ENCODE peak calls at places on chromosomes 5 and 9, in seven cellular contexts. O is left ventricle myocardium inferior; Y is T-helper 17 cell; Z is A673; M is activated T-cell treated with anti-CD3 and anti-CD28 coated beads for 48 hours; D is HepG2; L is effector memory CD4-positive, alpha-beta T cell. U is an unnamed sample.

GRCh38 chr5:63555874-63556273 is 406.4 kb downstream of the HTR1A start:
- DNase-seq in M (no peak), O (no peak), Y (no peak), L (no peak), D (no peak), Z (peak), U (no peak)

GRCh38 chr5:97098864-97099454 is 43.5 kb downstream of the LIX1 start:
- DNase-seq in L (no peak), Y (no peak), M (no peak), Z (no peak), O (no peak), D (no peak), U (no peak)

GRCh38 chr9:109582386-109582785 is 84.3 kb upstream of the PTPN3 start:
- DNase-seq in D (no peak), O (no peak), L (no peak), Y (no peak), Z (no peak), M (no peak), U (no peak)

GRCh38 chr5:125412051-125412560 is 665.7 kb upstream of the ZNF608 start:
- DNase-seq in O (no peak), L (no peak), Z (peak), M (no peak), D (no peak), Y (no peak), U (no peak)

GRCh38 chr5:95086932-95087818 is 197.7 kb downstream of the MCTP1 start:
- DNase-seq in O (no peak), D (no peak), M (no peak), L (no peak), Y (no peak), Z (no peak), U (no peak)

GRCh38 chr5:95317085-95317484 is 32.2 kb upstream of the MCTP1 start:
- DNase-seq in O (no peak), Y (no peak), Z (no peak), M (no peak), D (no peak), L (no peak), U (no peak)

GRCh38 chr9:4222357-4222756 is 77.5 kb downstream of the GLIS3 start:
- DNase-seq in D (no peak), Y (no peak), M (no peak), Z (no peak), L (no peak), O (no peak), U (no peak)

GRCh38 chr9:136086213-136086881 is 8.7 kb downstream of the NACC2 start:
- DNase-seq in Z (no peak), D (no peak), M (no peak), Y (no peak), O (peak), L (no peak), U (no peak)

GRCh38 chr5:92836861-92837755 is 743.9 kb downstream of the NR2F1-AS1 start:
- DNase-seq in D (no peak), M (no peak), Y (no peak), Z (no peak), L (no peak), O (no peak), U (no peak)

GRCh38 chr5:159817262-159818029 is 98.8 kb upstream of the ADRA1B start:
- DNase-seq in L (no peak), Z (no peak), D (no peak), O (no peak), Y (no peak), M (no peak), U (no peak)

GRCh38 chr5:163976691-163977090 is 471.3 kb downstream of the MAT2B start:
- DNase-seq in M (no peak), D (no peak), Z (no peak), O (no peak), L (no peak), Y (no peak), U (no peak)

GRCh38 chr9:71647094-71647591 is 121.2 kb downstream of the CEMIP2 start:
- DNase-seq in L (peak), Z (peak), O (peak), Y (no peak), D (no peak), M (no peak), U (peak)

GRCh38 chr5:68381060-68381459 is 165.5 kb downstream of the PIK3R1 start:
- DNase-seq in O (no peak), L (no peak), D (no peak), M (no peak), Y (no peak), Z (no peak), U (no peak)

GRCh38 chr5:1734271-1734907 is 65.2 kb downstream of the MRPL36 start:
- DNase-seq in M (no peak), O (no peak), L (no peak), Z (no peak), D (no peak), Y (no peak), U (no peak)

GRCh38 chr5:89315194-89315593 is 432.2 kb upstream of the MEF2C start:
- DNase-seq in M (no peak), L (no peak), O (no peak), Z (no peak), D (no peak), Y (no peak), U (peak)

GRCh38 chr5:16169550-16169949 is 10.0 kb downstream of the MARCHF11 start:
- DNase-seq in D (no peak), L (no peak), Y (no peak), M (no peak), O (no peak), Z (no peak), U (no peak)

GRCh38 chr9:2157277-2158105 is 142.3 kb downstream of the SMARCA2 start:
- DNase-seq in M (peak), D (no peak), O (peak), Y (no peak), Z (peak), L (no peak), U (peak)

GRCh38 chr9:101791938-101792337 is 53.5 kb upstream of the GRIN3A start:
- DNase-seq in D (peak), Y (no peak), Z (peak), L (no peak), O (no peak), M (no peak), U (no peak)

GRCh38 chr5:173498286-173498685 is 118.2 kb downstream of the BOD1 start:
- DNase-seq in Y (no peak), Z (no peak), D (no peak), O (peak), L (no peak), M (no peak), U (no peak)

GRCh38 chr9:36401179-36401740 is 1.2 kb upstream of the RNF38 start:
- DNase-seq in L (peak), M (no peak), O (no peak), D (peak), Z (no peak), Y (no peak), U (peak)

GRCh38 chr9:137740311-137740710 is 121.5 kb downstream of the EHMT1 start:
- DNase-seq in D (no peak), O (peak), Z (peak), M (no peak), Y (no peak), L (no peak), U (no peak)

U was measured in occipital lobe.